ENCODE peak calls at places on chromosome 19, in ten cellular contexts. E, W, X, C, N, U, O, Q, J and Y are unnamed samples.

GRCh38 chr19:12789098-12789903 is 2.0 kb upstream of the JUNB start:
- DNase-seq in W (peak), N (peak), Q (no peak), X (peak), C (no peak), U (peak), O (no peak), J (no peak), E (peak), Y (no peak)

GRCh38 chr19:5225486-5226345 is 114.9 kb downstream of the PTPRS start:
- DNase-seq in C (no peak), J (no peak), N (no peak), U (no peak), Q (no peak), W (no peak), O (no peak), E (no peak), X (no peak), Y (no peak)

GRCh38 chr19:12580180-12580694 is 29.0 kb upstream of the ZNF564 start:
- DNase-seq in X (no peak), U (no peak), Q (no peak), E (no peak), O (no peak), J (no peak), C (peak), N (no peak), W (peak), Y (no peak)

GRCh38 chr19:39607021-39607420 is 4.7 kb downstream of the LGALS13 start:
- DNase-seq in X (no peak), C (no peak), U (no peak), N (no peak), W (no peak), Q (no peak), J (no peak), E (no peak), O (no peak), Y (no peak)

GRCh38 chr19:13056052-13056660 is 46.5 kb downstream of the LYL1 start:
- DNase-seq in O (no peak), N (no peak), J (peak), W (peak), X (peak), C (no peak), E (no peak), Q (peak), U (peak), Y (no peak)

GRCh38 chr19:39472746-39473442 is 7.7 kb upstream of the TIMM50 start:
- DNase-seq in J (no peak), Q (no peak), W (no peak), O (no peak), X (peak), N (no peak), E (no peak), U (peak), C (no peak), Y (no peak)

GRCh38 chr19:18051887-18052286 is 34.8 kb downstream of the IL12RB1 start:
- DNase-seq in O (peak), E (no peak), X (peak), N (peak), C (no peak), W (no peak), U (no peak), Q (peak), J (no peak), Y (no peak)

GRCh38 chr19:8487137-8487851 is 15.1 kb downstream of the PRAM1 start:
- DNase-seq in O (no peak), E (no peak), J (no peak), U (peak), W (no peak), N (no peak), X (no peak), C (no peak), Q (no peak), Y (peak)

GRCh38 chr19:18928018-18928805 is 8.7 kb downstream of the DDX49 start:
- DNase-seq in Q (no peak), E (no peak), O (no peak), W (no peak), C (no peak), J (no peak), N (no peak), X (peak), U (no peak), Y (no peak)

GRCh38 chr19:52188822-52189744 is 769 bp upstream of the PPP2R1A start:
- DNase-seq in O (peak), W (no peak), E (peak), N (peak), Q (peak), C (peak), J (no peak), U (peak), X (peak), Y (no peak)

GRCh38 chr19:313988-314815 is 23.0 kb upstream of the PLPP2 start:
- DNase-seq in E (no peak), J (no peak), X (peak), W (no peak), Q (no peak), O (no peak), C (no peak), N (no peak), U (peak), Y (no peak)

GRCh38 chr19:32387701-32388392 is 17.7 kb upstream of the DPY19L3 start:
- DNase-seq in J (no peak), C (peak), U (no peak), E (no peak), X (peak), W (peak), N (peak), O (no peak), Q (no peak), Y (no peak)

GRCh38 chr19:23002690-23003422 is at the start of gene ZNF728:
- DNase-seq in N (peak), U (peak), C (no peak), W (no peak), J (peak), X (peak), O (peak), Q (peak), E (no peak), Y (no peak)
- H3K27ac ChIP-seq in N (no peak), U (no peak), C (no peak), W (no peak), J (peak), X (no peak), O (no peak), Q (peak), E (no peak), Y (no peak)

DNA sequence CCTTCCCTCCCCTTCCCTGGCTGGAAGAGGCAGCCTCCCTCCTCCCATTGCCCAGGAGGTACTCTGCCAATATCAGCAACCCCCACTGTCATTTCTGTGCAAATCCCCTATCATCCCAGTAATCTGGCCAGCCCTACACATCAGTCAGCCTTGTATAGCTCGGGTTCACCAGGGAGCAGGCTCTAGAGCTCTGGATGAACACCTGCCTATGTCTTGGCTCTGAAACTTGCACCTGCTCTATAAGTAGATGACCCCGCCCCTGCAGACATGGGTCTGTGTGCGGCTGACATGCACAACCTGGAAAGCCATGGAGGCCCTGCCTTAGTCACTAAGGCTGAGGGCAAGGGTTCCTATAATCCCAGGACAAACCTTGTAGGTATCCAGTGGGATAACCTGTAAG is 1042.9 kb downstream of the UQCRFS1 start:
- DNase-seq in C (no peak), Q (no peak), N (no peak), J (no peak), X (no peak), E (no peak), W (no peak), O (no peak), U (no peak), Y (no peak)
- H3K4me3 ChIP-seq in C (no peak), Q (no peak), N (no peak), J (no peak), X (no peak), E (no peak), W (no peak), O (no peak), U (no peak), Y (no peak)

DNA sequence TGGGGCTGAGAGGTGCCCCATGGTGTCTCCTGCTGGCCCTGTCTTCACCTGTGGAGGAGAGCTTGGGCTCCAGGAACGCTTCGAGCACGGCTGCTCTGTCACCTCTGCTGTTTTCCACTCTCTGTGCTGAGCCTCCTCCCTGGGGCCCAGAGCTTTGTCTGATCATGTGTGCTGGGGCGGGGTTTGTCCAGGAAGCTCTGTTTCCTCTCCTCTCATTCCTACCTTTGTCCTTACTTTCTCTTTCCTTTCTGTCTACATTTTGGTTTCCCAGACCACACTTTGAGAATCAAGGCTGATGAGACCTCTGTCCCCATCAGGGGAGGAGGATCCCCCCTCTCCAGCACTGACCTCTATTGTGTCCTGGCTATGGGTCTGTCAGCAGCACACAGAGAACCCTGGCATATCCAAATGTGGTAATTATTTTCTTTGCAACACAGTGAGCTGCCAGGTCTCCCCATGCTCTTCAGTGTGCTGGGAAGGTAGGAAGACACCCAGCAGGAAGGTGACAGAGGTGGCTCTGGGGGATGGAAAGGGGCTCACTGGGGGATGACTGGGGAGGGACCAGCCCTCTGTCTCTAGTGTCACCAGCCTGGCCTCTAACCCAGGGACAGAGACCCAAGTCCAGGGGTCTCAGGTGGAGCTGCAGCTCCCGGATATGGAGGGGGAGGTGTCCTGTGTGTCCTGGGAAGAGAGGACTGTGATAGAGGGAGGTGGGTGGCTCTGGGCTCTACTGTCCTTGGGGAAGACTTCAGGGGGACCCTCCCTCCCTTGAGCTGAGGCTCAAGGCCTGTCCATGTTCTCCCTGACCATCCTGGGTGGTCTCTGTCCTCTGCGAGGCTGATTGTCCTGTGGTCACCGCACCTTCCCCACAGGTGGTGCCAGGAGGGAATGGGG is at the start of gene CEACAM1:
- DNase-seq in U (peak), W (no peak), E (no peak), C (no peak), J (no peak), N (peak), X (peak), O (peak), Q (peak), Y (peak)
- H3K27ac ChIP-seq in U (peak), W (no peak), E (peak), C (no peak), J (no peak), N (peak), X (no peak), O (peak), Q (peak), Y (no peak)

DNA sequence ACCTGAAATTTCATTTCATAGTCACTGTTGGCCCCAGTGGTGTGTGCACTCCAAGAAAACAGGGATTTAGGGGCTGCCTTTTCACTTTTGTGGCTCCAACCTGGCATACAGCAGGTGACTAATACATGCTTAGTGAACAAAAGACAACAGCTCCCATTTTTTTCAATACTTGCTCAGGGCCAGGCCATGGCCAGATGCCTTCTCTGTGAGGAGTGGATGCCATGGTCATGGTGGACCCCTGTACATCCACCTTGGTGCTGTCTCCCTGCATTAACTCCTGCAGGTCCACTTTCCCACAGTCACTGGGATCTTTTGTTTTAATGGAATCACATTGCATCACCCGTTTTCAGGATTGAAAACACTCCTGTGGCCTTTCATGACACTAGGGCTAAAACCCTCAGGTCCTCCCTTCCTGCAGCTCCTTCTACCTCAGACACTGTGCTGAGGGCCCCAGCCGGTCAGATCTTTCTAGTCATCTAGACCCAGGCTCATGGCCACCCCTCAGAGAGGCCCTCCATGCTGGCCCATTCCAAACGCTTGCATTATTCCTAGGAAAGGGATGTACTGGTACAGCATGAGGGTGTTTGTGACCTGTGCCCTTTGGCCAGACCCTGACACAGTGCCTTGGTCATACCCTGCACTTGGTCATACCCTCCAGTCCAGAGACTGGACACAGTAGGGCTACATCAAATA is 1.2 kb upstream of the TMEM147 start:
- DNase-seq in N (no peak), U (no peak), Q (no peak), X (peak), O (no peak), E (no peak), W (no peak), J (no peak), C (no peak), Y (no peak)
- H3K4me3 ChIP-seq in N (peak), U (peak), Q (peak), X (peak), O (peak), E (peak), W (peak), J (peak), C (peak), Y (peak)

GRCh38 chr19:3463959-3464796 is 16.1 kb downstream of the SMIM24 start:
- DNase-seq in C (no peak), Q (no peak), U (no peak), X (peak), O (no peak), J (no peak), N (no peak), E (no peak), W (no peak), Y (no peak)
- H3K27ac ChIP-seq in C (no peak), Q (no peak), U (no peak), X (no peak), O (no peak), J (peak), N (no peak), E (no peak), W (no peak), Y (no peak)

GRCh38 chr19:3687774-3688706 is 12.2 kb downstream of the PIP5K1C start:
- DNase-seq in O (peak), E (no peak), X (peak), N (peak), W (no peak), Q (no peak), C (no peak), J (no peak), U (peak), Y (peak)
- H3K4me3 ChIP-seq in O (peak), E (no peak), X (no peak), N (peak), W (no peak), Q (peak), C (no peak), J (no peak), U (no peak), Y (peak)

DNA sequence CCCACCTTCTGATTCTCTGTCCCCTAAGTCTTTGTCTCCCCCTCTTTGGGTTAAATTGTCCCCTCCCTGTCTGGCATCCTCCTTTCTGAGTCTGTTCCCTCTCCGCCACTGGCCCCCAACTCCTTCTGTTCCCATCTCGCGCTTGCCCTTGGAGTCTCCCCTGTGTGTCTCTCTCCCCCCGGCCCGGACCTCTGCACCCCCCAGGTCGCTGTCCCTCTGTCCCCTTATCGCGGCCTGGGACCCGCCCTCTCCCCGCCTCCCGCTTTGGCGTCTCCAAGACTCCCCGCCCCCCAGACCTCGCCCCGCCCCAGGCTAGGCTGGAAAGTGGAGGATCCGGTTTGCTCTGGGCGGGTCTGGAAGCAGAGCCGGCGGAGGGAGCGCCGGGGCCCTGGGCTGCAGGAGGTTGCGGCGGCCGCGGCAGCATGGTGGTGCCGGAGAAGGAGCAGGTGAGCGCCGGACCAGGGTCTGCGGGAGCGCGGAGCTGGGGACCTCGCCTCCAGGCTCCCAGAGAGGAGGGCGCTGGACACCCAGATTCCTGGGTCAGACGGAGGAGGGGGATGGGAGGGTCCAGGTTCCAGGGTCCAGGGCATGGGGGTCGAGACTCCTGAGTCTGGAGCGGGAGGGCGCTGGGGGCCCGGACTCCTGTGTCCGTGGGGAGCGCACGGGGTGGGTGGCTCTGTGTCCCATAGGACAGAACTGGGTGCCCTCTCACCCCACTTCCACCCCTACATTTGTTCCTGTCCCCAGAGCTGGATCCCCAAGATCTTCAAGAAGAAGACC is at the start of gene TRPM4:
- DNase-seq in N (peak), J (peak), E (peak), W (peak), Q (peak), C (peak), U (peak), X (peak), O (peak), Y (no peak)
- H3K27ac ChIP-seq in N (peak), J (no peak), E (peak), W (peak), Q (peak), C (peak), U (peak), X (peak), O (peak), Y (peak)

GRCh38 chr19:50725932-50726230 is 2.7 kb downstream of the CLEC11A start:
- DNase-seq in X (no peak), Q (no peak), O (no peak), W (no peak), N (no peak), J (no peak), U (no peak), E (no peak), C (no peak), Y (no peak)
- H3K4me3 ChIP-seq in X (peak), Q (peak), O (no peak), W (peak), N (no peak), J (peak), U (no peak), E (peak), C (no peak), Y (peak)

DNA sequence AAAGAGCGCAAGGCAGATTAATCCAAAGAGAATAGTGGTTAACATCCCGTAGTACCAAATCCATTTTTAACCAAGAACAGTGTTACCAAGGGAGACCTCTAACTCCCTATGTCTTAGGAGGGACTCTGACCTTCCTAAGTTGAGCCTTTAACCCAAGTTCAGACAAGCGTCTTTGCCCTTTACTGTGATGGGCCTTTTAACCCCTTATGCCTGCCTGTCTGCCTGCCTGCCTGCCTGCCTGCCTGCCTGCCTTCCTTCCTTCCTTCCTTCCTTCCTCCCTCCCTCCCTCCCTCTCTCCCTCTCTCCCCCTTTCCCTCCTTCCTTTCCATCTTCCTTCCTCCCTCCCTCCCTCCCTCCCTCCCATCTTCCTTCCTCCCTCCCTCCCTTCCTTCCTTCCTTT is 32.6 kb downstream of the CEACAM1 start:
- DNase-seq in O (no peak), N (no peak), U (no peak), C (no peak), E (no peak), X (no peak), W (no peak), Q (no peak), J (no peak), Y (no peak)
- H3K27ac ChIP-seq in O (no peak), N (no peak), U (no peak), C (no peak), E (no peak), X (no peak), W (no peak), Q (no peak), J (no peak), Y (no peak)